ENCODE peak calls at places on chromosomes 12 and 14, in nine cellular contexts. One of them, this sample, is unnamed.

GRCh38 chr12:46549527-46550265 is 177.1 kb upstream of the SLC38A2 start:
- DNase-seq in kidney epithelial cell: no peak
- DNase-seq in fibroblast of pulmonary artery: peak
- DNase-seq in pancreas: no peak
- DNase-seq in IMR-90: peak
- DNase-seq in mesothelial cell of epicardium: no peak
- DNase-seq in cardiac fibroblast: peak
- DNase-seq in breast epithelium: no peak
- DNase-seq in endodermal cell: no peak
- DNase-seq in this sample: peak

GRCh38 chr12:12779529-12779928 is 5.9 kb upstream of the APOLD1 start:
- DNase-seq in endodermal cell: no peak
- DNase-seq in cardiac fibroblast: peak
- DNase-seq in kidney epithelial cell: peak
- DNase-seq in mesothelial cell of epicardium: no peak
- DNase-seq in breast epithelium: no peak
- DNase-seq in IMR-90: peak
- DNase-seq in pancreas: no peak
- DNase-seq in fibroblast of pulmonary artery: peak
- DNase-seq in this sample: peak

GRCh38 chr14:80714489-80714888 is 227.0 kb downstream of the CEP128 start:
- DNase-seq in IMR-90: no peak
- DNase-seq in pancreas: no peak
- DNase-seq in fibroblast of pulmonary artery: no peak
- DNase-seq in breast epithelium: no peak
- DNase-seq in endodermal cell: no peak
- DNase-seq in cardiac fibroblast: no peak
- DNase-seq in mesothelial cell of epicardium: no peak
- DNase-seq in kidney epithelial cell: no peak
- DNase-seq in this sample: no peak

GRCh38 chr12:101089271-101089670 is 120.8 kb downstream of the SLC5A8 start:
- DNase-seq in kidney epithelial cell: no peak
- DNase-seq in fibroblast of pulmonary artery: no peak
- DNase-seq in pancreas: no peak
- DNase-seq in breast epithelium: no peak
- DNase-seq in IMR-90: no peak
- DNase-seq in cardiac fibroblast: no peak
- DNase-seq in endodermal cell: peak
- DNase-seq in mesothelial cell of epicardium: no peak
- DNase-seq in this sample: no peak

GRCh38 chr14:75630695-75631452 is 29.8 kb downstream of the ERG28 start:
- DNase-seq in breast epithelium: no peak
- DNase-seq in mesothelial cell of epicardium: no peak
- DNase-seq in kidney epithelial cell: no peak
- DNase-seq in cardiac fibroblast: no peak
- DNase-seq in pancreas: no peak
- DNase-seq in endodermal cell: peak
- DNase-seq in fibroblast of pulmonary artery: no peak
- DNase-seq in IMR-90: no peak
- DNase-seq in this sample: no peak

GRCh38 chr12:2149091-2149490 is 96.3 kb downstream of the CACNA1C start:
- DNase-seq in breast epithelium: no peak
- DNase-seq in endodermal cell: no peak
- DNase-seq in pancreas: no peak
- DNase-seq in cardiac fibroblast: no peak
- DNase-seq in mesothelial cell of epicardium: no peak
- DNase-seq in kidney epithelial cell: no peak
- DNase-seq in IMR-90: peak
- DNase-seq in fibroblast of pulmonary artery: no peak
- DNase-seq in this sample: no peak

GRCh38 chr14:34046799-34047520 is 96.1 kb upstream of the EGLN3 start:
- DNase-seq in fibroblast of pulmonary artery: no peak
- DNase-seq in pancreas: no peak
- DNase-seq in endodermal cell: no peak
- DNase-seq in cardiac fibroblast: no peak
- DNase-seq in IMR-90: no peak
- DNase-seq in mesothelial cell of epicardium: no peak
- DNase-seq in breast epithelium: no peak
- DNase-seq in kidney epithelial cell: no peak
- DNase-seq in this sample: no peak

GRCh38 chr12:96402061-96402460 is 1.8 kb upstream of the CDK17 start:
- DNase-seq in endodermal cell: peak
- DNase-seq in mesothelial cell of epicardium: no peak
- DNase-seq in cardiac fibroblast: no peak
- DNase-seq in pancreas: no peak
- DNase-seq in IMR-90: no peak
- DNase-seq in kidney epithelial cell: no peak
- DNase-seq in breast epithelium: no peak
- DNase-seq in fibroblast of pulmonary artery: no peak
- DNase-seq in this sample: no peak

GRCh38 chr12:21516281-21516680 is 9.8 kb upstream of the SPX start:
- DNase-seq in kidney epithelial cell: no peak
- DNase-seq in endodermal cell: no peak
- DNase-seq in IMR-90: no peak
- DNase-seq in breast epithelium: no peak
- DNase-seq in fibroblast of pulmonary artery: no peak
- DNase-seq in cardiac fibroblast: no peak
- DNase-seq in mesothelial cell of epicardium: no peak
- DNase-seq in pancreas: no peak
- DNase-seq in this sample: no peak

GRCh38 chr12:9071518-9071917 is 44.2 kb downstream of the A2M start:
- DNase-seq in kidney epithelial cell: no peak
- DNase-seq in breast epithelium: no peak
- DNase-seq in pancreas: no peak
- DNase-seq in mesothelial cell of epicardium: no peak
- DNase-seq in cardiac fibroblast: no peak
- DNase-seq in endodermal cell: no peak
- DNase-seq in IMR-90: no peak
- DNase-seq in fibroblast of pulmonary artery: no peak
- DNase-seq in this sample: no peak

GRCh38 chr12:15268927-15269552 is 47.8 kb upstream of the RERG start:
- DNase-seq in pancreas: peak
- DNase-seq in kidney epithelial cell: peak
- DNase-seq in mesothelial cell of epicardium: no peak
- DNase-seq in endodermal cell: peak
- DNase-seq in fibroblast of pulmonary artery: peak
- DNase-seq in breast epithelium: no peak
- DNase-seq in cardiac fibroblast: peak
- DNase-seq in IMR-90: peak
- DNase-seq in this sample: peak

GRCh38 chr14:54087376-54087775 is 130.8 kb upstream of the BMP4 start:
- DNase-seq in breast epithelium: no peak
- DNase-seq in fibroblast of pulmonary artery: no peak
- DNase-seq in cardiac fibroblast: no peak
- DNase-seq in kidney epithelial cell: no peak
- DNase-seq in endodermal cell: no peak
- DNase-seq in mesothelial cell of epicardium: no peak
- DNase-seq in pancreas: no peak
- DNase-seq in IMR-90: no peak
- DNase-seq in this sample: no peak

GRCh38 chr14:73991097-73991496 is 28.0 kb downstream of the ENTPD5 start:
- DNase-seq in breast epithelium: no peak
- DNase-seq in fibroblast of pulmonary artery: no peak
- DNase-seq in kidney epithelial cell: no peak
- DNase-seq in endodermal cell: no peak
- DNase-seq in pancreas: no peak
- DNase-seq in mesothelial cell of epicardium: no peak
- DNase-seq in cardiac fibroblast: no peak
- DNase-seq in IMR-90: no peak
- DNase-seq in this sample: no peak

GRCh38 chr14:37546621-37547447 is 48.2 kb downstream of the FOXA1 start:
- DNase-seq in endodermal cell: peak
- DNase-seq in mesothelial cell of epicardium: no peak
- DNase-seq in fibroblast of pulmonary artery: no peak
- DNase-seq in IMR-90: peak
- DNase-seq in pancreas: no peak
- DNase-seq in kidney epithelial cell: no peak
- DNase-seq in breast epithelium: no peak
- DNase-seq in cardiac fibroblast: no peak
- DNase-seq in this sample: peak

GRCh38 chr12:123389560-123390351 is 5.8 kb downstream of the KMT5A start:
- DNase-seq in cardiac fibroblast: peak
- DNase-seq in IMR-90: no peak
- DNase-seq in fibroblast of pulmonary artery: no peak
- DNase-seq in kidney epithelial cell: no peak
- DNase-seq in mesothelial cell of epicardium: no peak
- DNase-seq in endodermal cell: peak
- DNase-seq in breast epithelium: no peak
- DNase-seq in pancreas: no peak
- DNase-seq in this sample: peak

GRCh38 chr14:97706814-97707213 is 909.6 kb downstream of the VRK1 start:
- DNase-seq in fibroblast of pulmonary artery: no peak
- DNase-seq in kidney epithelial cell: no peak
- DNase-seq in endodermal cell: no peak
- DNase-seq in cardiac fibroblast: no peak
- DNase-seq in pancreas: no peak
- DNase-seq in IMR-90: no peak
- DNase-seq in mesothelial cell of epicardium: no peak
- DNase-seq in breast epithelium: no peak
- DNase-seq in this sample: no peak

GRCh38 chr12:127583041-127583440 is 683.9 kb upstream of the TMEM132C start:
- DNase-seq in kidney epithelial cell: no peak
- DNase-seq in pancreas: no peak
- DNase-seq in mesothelial cell of epicardium: no peak
- DNase-seq in IMR-90: no peak
- DNase-seq in endodermal cell: no peak
- DNase-seq in breast epithelium: no peak
- DNase-seq in fibroblast of pulmonary artery: no peak
- DNase-seq in cardiac fibroblast: peak
- DNase-seq in this sample: no peak

GRCh38 chr12:120110550-120111501 is 5.7 kb downstream of the RAB35 start:
- DNase-seq in IMR-90: no peak
- DNase-seq in cardiac fibroblast: no peak
- DNase-seq in pancreas: peak
- DNase-seq in kidney epithelial cell: no peak
- DNase-seq in fibroblast of pulmonary artery: no peak
- DNase-seq in endodermal cell: peak
- DNase-seq in mesothelial cell of epicardium: no peak
- DNase-seq in breast epithelium: no peak
- DNase-seq in this sample: no peak

DNA sequence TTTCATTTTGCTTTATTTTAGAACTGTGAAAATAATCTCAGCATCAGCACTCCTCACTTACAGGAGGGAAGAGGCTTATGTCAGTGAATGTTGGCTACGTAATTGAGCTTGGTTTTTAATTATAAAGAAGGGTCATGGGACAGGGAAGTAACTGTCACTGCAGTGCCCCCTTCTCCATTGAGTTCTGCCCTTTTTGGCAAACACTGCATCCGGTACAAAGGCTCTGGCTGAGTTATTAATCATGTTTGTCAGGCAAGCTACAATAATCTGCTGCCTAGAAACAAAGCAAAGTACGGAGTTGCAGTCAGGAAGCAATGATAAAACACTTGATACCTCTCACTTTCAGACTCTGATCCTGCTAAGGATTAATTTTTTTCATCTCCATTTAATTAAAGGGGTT is 546.7 kb downstream of the SNAPC1 start:
- DNase-seq in breast epithelium: no peak
- DNase-seq in pancreas: no peak
- DNase-seq in endodermal cell: no peak
- DNase-seq in kidney epithelial cell: no peak
- DNase-seq in IMR-90: no peak
- DNase-seq in mesothelial cell of epicardium: no peak
- DNase-seq in fibroblast of pulmonary artery: peak
- DNase-seq in cardiac fibroblast: peak
- DNase-seq in this sample: no peak
- TF ChIP-seq CTCF in breast epithelium: no peak
- TF ChIP-seq CTCF in pancreas: no peak
- TF ChIP-seq CTCF in endodermal cell: no peak
- TF ChIP-seq CTCF in kidney epithelial cell: no peak
- TF ChIP-seq CTCF in IMR-90: no peak
- TF ChIP-seq CTCF in mesothelial cell of epicardium: no peak
- TF ChIP-seq CTCF in fibroblast of pulmonary artery: no peak
- TF ChIP-seq CTCF in cardiac fibroblast: no peak
- TF ChIP-seq CTCF in this sample: no peak

GRCh38 chr12:89395712-89396111 is 43.4 kb upstream of the DUSP6 start:
- DNase-seq in pancreas: no peak
- DNase-seq in IMR-90: no peak
- DNase-seq in kidney epithelial cell: no peak
- DNase-seq in breast epithelium: no peak
- DNase-seq in mesothelial cell of epicardium: no peak
- DNase-seq in endodermal cell: peak
- DNase-seq in cardiac fibroblast: no peak
- DNase-seq in fibroblast of pulmonary artery: no peak
- DNase-seq in this sample: no peak
- TF ChIP-seq CTCF in pancreas: no peak
- TF ChIP-seq CTCF in IMR-90: no peak
- TF ChIP-seq CTCF in kidney epithelial cell: no peak
- TF ChIP-seq CTCF in breast epithelium: no peak
- TF ChIP-seq CTCF in mesothelial cell of epicardium: no peak
- TF ChIP-seq CTCF in endodermal cell: peak
- TF ChIP-seq CTCF in cardiac fibroblast: no peak
- TF ChIP-seq CTCF in fibroblast of pulmonary artery: no peak
- TF ChIP-seq CTCF in this sample: no peak

DNA sequence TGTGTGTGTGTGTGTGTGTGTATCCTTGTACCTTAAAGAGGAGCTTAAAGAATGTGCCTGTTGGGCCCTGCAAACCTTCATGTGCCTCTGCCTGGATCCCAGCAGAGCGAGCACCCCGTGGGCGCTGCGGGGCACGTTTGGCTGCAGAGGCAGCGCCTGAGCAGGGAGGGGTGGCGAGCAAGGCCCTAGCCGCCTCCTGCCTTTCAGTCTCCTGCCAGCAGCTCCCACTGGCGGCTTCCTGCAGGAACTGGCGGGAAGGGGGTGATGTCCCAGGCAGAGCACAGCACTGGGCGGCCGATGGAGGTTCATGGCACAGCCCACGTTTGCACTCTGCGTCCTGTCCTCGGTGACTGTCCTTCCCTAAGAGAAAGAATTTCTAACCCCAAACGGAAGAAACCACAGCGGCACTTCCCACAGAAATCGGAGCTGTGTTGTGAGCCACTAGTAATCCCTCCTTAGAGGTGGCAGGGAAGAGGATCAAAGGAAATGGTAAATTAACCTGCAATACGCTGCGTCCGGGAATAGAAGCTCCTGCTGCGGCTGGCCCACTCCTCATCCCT is 19.8 kb downstream of the ZBTB42 start:
- DNase-seq in kidney epithelial cell: no peak
- DNase-seq in breast epithelium: no peak
- DNase-seq in cardiac fibroblast: peak
- DNase-seq in IMR-90: peak
- DNase-seq in pancreas: peak
- DNase-seq in mesothelial cell of epicardium: peak
- DNase-seq in fibroblast of pulmonary artery: peak
- DNase-seq in endodermal cell: peak
- DNase-seq in this sample: peak
- TF ChIP-seq CTCF in kidney epithelial cell: peak
- TF ChIP-seq CTCF in breast epithelium: peak
- TF ChIP-seq CTCF in cardiac fibroblast: peak
- TF ChIP-seq CTCF in IMR-90: peak
- TF ChIP-seq CTCF in pancreas: peak
- TF ChIP-seq CTCF in mesothelial cell of epicardium: no peak
- TF ChIP-seq CTCF in fibroblast of pulmonary artery: peak
- TF ChIP-seq CTCF in endodermal cell: peak
- TF ChIP-seq CTCF in this sample: peak

DNA sequence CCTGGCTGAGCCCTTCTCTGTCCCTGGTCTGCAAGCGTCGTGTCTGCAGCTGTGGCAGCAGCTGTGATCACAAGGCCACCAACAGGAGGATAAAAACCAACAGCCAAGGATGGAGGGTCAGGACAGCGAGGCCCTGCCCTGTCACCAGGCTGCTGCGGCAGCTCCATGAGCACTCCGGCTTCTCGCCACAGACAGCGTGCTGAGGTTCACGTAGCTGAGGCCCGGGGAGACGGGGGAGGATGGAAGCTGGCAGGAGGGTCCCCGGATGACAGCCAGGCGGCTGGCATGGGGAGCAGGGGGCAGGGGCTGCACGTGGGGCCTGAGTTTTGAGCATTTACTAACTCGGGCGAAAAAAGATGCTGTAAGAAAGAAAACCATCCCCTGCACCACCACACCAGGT is 5.4 kb downstream of the XRCC3 start:
- DNase-seq in breast epithelium: no peak
- DNase-seq in fibroblast of pulmonary artery: no peak
- DNase-seq in cardiac fibroblast: no peak
- DNase-seq in kidney epithelial cell: no peak
- DNase-seq in pancreas: no peak
- DNase-seq in mesothelial cell of epicardium: no peak
- DNase-seq in IMR-90: no peak
- DNase-seq in endodermal cell: no peak
- DNase-seq in this sample: no peak
- TF ChIP-seq CTCF in breast epithelium: no peak
- TF ChIP-seq CTCF in fibroblast of pulmonary artery: no peak
- TF ChIP-seq CTCF in cardiac fibroblast: no peak
- TF ChIP-seq CTCF in kidney epithelial cell: no peak
- TF ChIP-seq CTCF in pancreas: no peak
- TF ChIP-seq CTCF in mesothelial cell of epicardium: no peak
- TF ChIP-seq CTCF in IMR-90: no peak
- TF ChIP-seq CTCF in endodermal cell: no peak
- TF ChIP-seq CTCF in this sample: no peak

This sample was measured in astrocyte of the spinal cord.